ENCODE peak calls at places on chromosomes 13 and 19, in nine cellular contexts. One of them, this sample, is unnamed.

GRCh38 chr19:35154535-35155406 is at the start of gene FXYD5:
- DNase-seq in GM23338: peak; percentile 86
- DNase-seq in psoas muscle: peak; percentile 74
- DNase-seq in fibroblast of lung: peak; percentile 69
- DNase-seq in colonic mucosa: peak; percentile 72
- DNase-seq in breast epithelium: peak; percentile 72
- DNase-seq in heart right ventricle: peak; percentile 78
- DNase-seq in right cardiac atrium: peak; percentile 87
- DNase-seq in upper lobe of right lung: peak; percentile 87
- DNase-seq in this sample: no peak

GRCh38 chr19:6241680-6242079 is 38.1 kb downstream of the MLLT1 start:
- DNase-seq in heart right ventricle: no peak
- DNase-seq in GM23338: no peak
- DNase-seq in right cardiac atrium: peak; percentile 84
- DNase-seq in colonic mucosa: no peak
- DNase-seq in fibroblast of lung: no peak
- DNase-seq in upper lobe of right lung: peak; percentile 63
- DNase-seq in psoas muscle: no peak
- DNase-seq in breast epithelium: no peak
- DNase-seq in this sample: no peak

GRCh38 chr13:76823969-76824368 is 62.2 kb downstream of the KCTD12 start:
- DNase-seq in heart right ventricle: no peak
- DNase-seq in GM23338: no peak
- DNase-seq in right cardiac atrium: no peak
- DNase-seq in breast epithelium: no peak
- DNase-seq in fibroblast of lung: no peak
- DNase-seq in colonic mucosa: no peak
- DNase-seq in upper lobe of right lung: no peak
- DNase-seq in psoas muscle: no peak
- DNase-seq in this sample: no peak

GRCh38 chr19:28264556-28264955 is 948.4 kb downstream of the UQCRFS1 start:
- DNase-seq in right cardiac atrium: no peak
- DNase-seq in heart right ventricle: no peak
- DNase-seq in fibroblast of lung: no peak
- DNase-seq in GM23338: peak; percentile 35
- DNase-seq in colonic mucosa: no peak
- DNase-seq in upper lobe of right lung: no peak
- DNase-seq in breast epithelium: no peak
- DNase-seq in psoas muscle: no peak
- DNase-seq in this sample: no peak

GRCh38 chr13:106369858-106370257 is 165.6 kb downstream of the EFNB2 start:
- DNase-seq in GM23338: no peak
- DNase-seq in breast epithelium: no peak
- DNase-seq in upper lobe of right lung: no peak
- DNase-seq in psoas muscle: no peak
- DNase-seq in colonic mucosa: no peak
- DNase-seq in right cardiac atrium: no peak
- DNase-seq in fibroblast of lung: no peak
- DNase-seq in heart right ventricle: no peak
- DNase-seq in this sample: no peak

GRCh38 chr13:110759710-110760109 is 46.2 kb downstream of the ING1 start:
- DNase-seq in psoas muscle: no peak
- DNase-seq in colonic mucosa: no peak
- DNase-seq in breast epithelium: no peak
- DNase-seq in upper lobe of right lung: no peak
- DNase-seq in GM23338: no peak
- DNase-seq in fibroblast of lung: peak; percentile 62
- DNase-seq in heart right ventricle: no peak
- DNase-seq in right cardiac atrium: no peak
- DNase-seq in this sample: peak; percentile 63

GRCh38 chr19:4889034-4889825 is 13.5 kb downstream of the ARRDC5 start:
- DNase-seq in colonic mucosa: no peak
- DNase-seq in upper lobe of right lung: no peak
- DNase-seq in GM23338: no peak
- DNase-seq in breast epithelium: no peak
- DNase-seq in right cardiac atrium: no peak
- DNase-seq in fibroblast of lung: no peak
- DNase-seq in heart right ventricle: no peak
- DNase-seq in psoas muscle: no peak
- DNase-seq in this sample: peak; percentile 45

GRCh38 chr13:37479901-37480300 is 118.7 kb downstream of the POSTN start:
- DNase-seq in breast epithelium: no peak
- DNase-seq in GM23338: no peak
- DNase-seq in psoas muscle: no peak
- DNase-seq in fibroblast of lung: peak; percentile 28
- DNase-seq in upper lobe of right lung: no peak
- DNase-seq in heart right ventricle: no peak
- DNase-seq in right cardiac atrium: no peak
- DNase-seq in colonic mucosa: no peak
- DNase-seq in this sample: peak; percentile 66

GRCh38 chr13:26560456-26560855 is 3.0 kb downstream of the WASF3 start:
- DNase-seq in GM23338: no peak
- DNase-seq in psoas muscle: no peak
- DNase-seq in right cardiac atrium: no peak
- DNase-seq in colonic mucosa: no peak
- DNase-seq in heart right ventricle: no peak
- DNase-seq in upper lobe of right lung: no peak
- DNase-seq in fibroblast of lung: no peak
- DNase-seq in breast epithelium: no peak
- DNase-seq in this sample: no peak

GRCh38 chr13:48235100-48235813 is 2.3 kb downstream of the ITM2B start:
- DNase-seq in GM23338: peak; percentile 65
- DNase-seq in breast epithelium: no peak
- DNase-seq in colonic mucosa: no peak
- DNase-seq in right cardiac atrium: peak; percentile 65
- DNase-seq in upper lobe of right lung: no peak
- DNase-seq in fibroblast of lung: peak; percentile 42
- DNase-seq in psoas muscle: no peak
- DNase-seq in heart right ventricle: peak; percentile 37
- DNase-seq in this sample: peak; percentile 44

GRCh38 chr13:66210677-66211076 is 1019.5 kb downstream of the PCDH9 start:
- DNase-seq in right cardiac atrium: no peak
- DNase-seq in GM23338: no peak
- DNase-seq in upper lobe of right lung: no peak
- DNase-seq in psoas muscle: no peak
- DNase-seq in fibroblast of lung: peak; percentile 87
- DNase-seq in colonic mucosa: no peak
- DNase-seq in heart right ventricle: no peak
- DNase-seq in breast epithelium: no peak
- DNase-seq in this sample: no peak

GRCh38 chr19:45815501-45816216 is 551 bp upstream of the RSPH6A start:
- DNase-seq in psoas muscle: no peak
- DNase-seq in GM23338: peak; percentile 95
- DNase-seq in fibroblast of lung: no peak
- DNase-seq in colonic mucosa: no peak
- DNase-seq in breast epithelium: no peak
- DNase-seq in upper lobe of right lung: no peak
- DNase-seq in right cardiac atrium: peak; percentile 69
- DNase-seq in heart right ventricle: peak; percentile 36
- DNase-seq in this sample: peak; percentile 89

GRCh38 chr13:28606466-28606865 is 52.5 kb upstream of the POMP start:
- DNase-seq in psoas muscle: no peak
- DNase-seq in fibroblast of lung: no peak
- DNase-seq in upper lobe of right lung: no peak
- DNase-seq in breast epithelium: no peak
- DNase-seq in heart right ventricle: no peak
- DNase-seq in GM23338: no peak
- DNase-seq in right cardiac atrium: no peak
- DNase-seq in colonic mucosa: no peak
- DNase-seq in this sample: no peak

GRCh38 chr19:47228937-47229673 is 1.9 kb downstream of the BBC3 start:
- DNase-seq in heart right ventricle: no peak
- DNase-seq in fibroblast of lung: peak; percentile 50
- DNase-seq in breast epithelium: no peak
- DNase-seq in GM23338: no peak
- DNase-seq in right cardiac atrium: no peak
- DNase-seq in colonic mucosa: peak; percentile 58
- DNase-seq in upper lobe of right lung: peak; percentile 67
- DNase-seq in psoas muscle: no peak
- DNase-seq in this sample: no peak

DNA sequence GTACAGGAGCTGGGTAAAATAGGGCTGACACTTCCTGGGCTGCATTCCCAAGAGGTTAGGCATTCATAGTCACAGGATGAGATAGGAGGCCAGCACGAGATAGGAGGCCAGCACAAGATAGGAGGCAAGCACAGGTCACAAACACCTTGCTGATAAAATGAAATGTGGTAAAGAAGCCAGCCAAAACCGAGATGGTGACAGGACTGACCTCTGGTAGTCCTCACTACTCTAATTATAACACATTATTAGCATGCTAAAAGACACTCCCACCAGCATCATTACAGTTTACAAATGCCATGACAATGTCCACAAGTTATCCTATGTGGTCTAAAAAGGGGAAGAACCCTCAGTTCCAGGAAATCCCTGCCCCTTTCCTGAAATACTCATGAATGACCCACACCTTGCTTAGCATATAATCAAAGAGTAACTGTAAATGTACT is 20.9 kb upstream of the IGSF23 start:
- DNase-seq in upper lobe of right lung: no peak
- DNase-seq in breast epithelium: no peak
- DNase-seq in psoas muscle: no peak
- DNase-seq in fibroblast of lung: no peak
- DNase-seq in colonic mucosa: no peak
- DNase-seq in heart right ventricle: peak; percentile 39
- DNase-seq in GM23338: no peak
- DNase-seq in right cardiac atrium: no peak
- DNase-seq in this sample: no peak
- H3K4me1 ChIP-seq in upper lobe of right lung: peaks cover 12% of the 10 kb centered on the region
- H3K4me1 ChIP-seq in breast epithelium: no peaks in the 10 kb centered on the region
- H3K4me1 ChIP-seq in psoas muscle: peaks cover 14% of the 10 kb centered on the region
- H3K4me1 ChIP-seq in fibroblast of lung: peaks cover 4% of the 10 kb centered on the region
- H3K4me1 ChIP-seq in colonic mucosa: peaks cover 6% of the 10 kb centered on the region
- H3K4me1 ChIP-seq in heart right ventricle: peaks cover 27% of the 10 kb centered on the region
- H3K4me1 ChIP-seq in GM23338: peaks cover 11% of the 10 kb centered on the region
- H3K4me1 ChIP-seq in right cardiac atrium: no peaks in the 10 kb centered on the region
- H3K4me1 ChIP-seq in this sample: no peaks in the 10 kb centered on the region

DNA sequence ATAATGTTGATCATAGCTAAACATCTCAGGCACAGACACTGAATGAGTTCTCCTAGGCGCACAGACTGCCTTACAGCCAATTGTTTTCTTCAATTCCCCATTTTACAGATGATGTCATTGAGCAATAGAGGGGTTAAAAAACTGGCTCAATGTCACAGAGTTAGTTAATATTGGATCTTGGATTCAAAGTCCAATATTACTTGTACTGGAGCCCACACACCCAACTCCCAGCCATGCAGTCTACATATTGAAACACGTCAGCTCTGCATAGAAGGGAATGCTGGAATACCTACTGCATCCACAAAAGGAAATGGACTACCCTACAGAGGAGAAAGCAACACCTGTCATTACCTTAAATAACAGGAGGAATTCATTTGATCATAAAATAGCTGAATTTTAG is 76.1 kb upstream of the SLC15A1 start:
- DNase-seq in fibroblast of lung: no peak
- DNase-seq in GM23338: no peak
- DNase-seq in upper lobe of right lung: no peak
- DNase-seq in heart right ventricle: no peak
- DNase-seq in right cardiac atrium: no peak
- DNase-seq in psoas muscle: no peak
- DNase-seq in colonic mucosa: no peak
- DNase-seq in breast epithelium: no peak
- DNase-seq in this sample: no peak
- H3K27me3 ChIP-seq in fibroblast of lung: no peaks in the 10 kb centered on the region
- H3K27me3 ChIP-seq in GM23338: no peaks in the 10 kb centered on the region
- H3K27me3 ChIP-seq in upper lobe of right lung: no peaks in the 10 kb centered on the region
- H3K27me3 ChIP-seq in heart right ventricle: no peaks in the 10 kb centered on the region
- H3K27me3 ChIP-seq in right cardiac atrium: no peaks in the 10 kb centered on the region
- H3K27me3 ChIP-seq in psoas muscle: no peaks in the 10 kb centered on the region
- H3K27me3 ChIP-seq in colonic mucosa: no peaks in the 10 kb centered on the region
- H3K27me3 ChIP-seq in breast epithelium: no peaks in the 10 kb centered on the region
- H3K27me3 ChIP-seq in this sample: no peaks in the 10 kb centered on the region

DNA sequence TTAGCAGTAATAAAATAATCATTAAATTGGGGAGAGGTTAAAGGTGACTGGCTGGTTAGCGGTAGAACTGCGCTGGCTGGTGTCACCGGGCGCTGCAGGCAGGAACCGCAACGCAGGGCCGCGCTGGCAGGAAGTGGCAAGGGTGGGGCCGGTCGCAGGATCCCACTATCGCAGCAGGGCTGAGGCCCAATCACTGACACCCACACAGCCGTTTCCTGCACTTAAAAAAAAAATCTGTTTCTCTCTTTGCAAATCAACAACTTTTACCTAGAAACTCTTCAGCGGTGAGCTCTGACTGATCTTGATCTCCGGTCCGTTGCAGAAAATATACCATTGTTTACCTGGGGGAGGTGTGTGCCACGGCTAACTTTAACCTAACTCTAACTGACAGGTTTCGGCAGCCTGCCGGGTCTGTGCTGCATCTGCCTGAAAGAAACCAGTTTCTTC is 46.9 kb downstream of the KLF2 start:
- DNase-seq in fibroblast of lung: no peak
- DNase-seq in upper lobe of right lung: peak; percentile 84
- DNase-seq in breast epithelium: no peak
- DNase-seq in colonic mucosa: peak; percentile 85
- DNase-seq in heart right ventricle: peak; percentile 44
- DNase-seq in GM23338: no peak
- DNase-seq in psoas muscle: peak; percentile 54
- DNase-seq in right cardiac atrium: peak; percentile 90
- DNase-seq in this sample: no peak
- H3K4me1 ChIP-seq in fibroblast of lung: peaks cover 30% of the 10 kb centered on the region
- H3K4me1 ChIP-seq in upper lobe of right lung: peaks cover 50% of the 10 kb centered on the region
- H3K4me1 ChIP-seq in breast epithelium: peaks cover 4% of the 10 kb centered on the region
- H3K4me1 ChIP-seq in colonic mucosa: peaks cover 15% of the 10 kb centered on the region
- H3K4me1 ChIP-seq in heart right ventricle: peaks cover 92% of the 10 kb centered on the region
- H3K4me1 ChIP-seq in GM23338: peaks cover 6% of the 10 kb centered on the region
- H3K4me1 ChIP-seq in psoas muscle: peaks cover 19% of the 10 kb centered on the region
- H3K4me1 ChIP-seq in right cardiac atrium: no peaks in the 10 kb centered on the region
- H3K4me1 ChIP-seq in this sample: peaks cover 19% of the 10 kb centered on the region

GRCh38 chr19:16327131-16327450 is 2.5 kb downstream of the KLF2 start:
- DNase-seq in colonic mucosa: no peak
- DNase-seq in psoas muscle: no peak
- DNase-seq in upper lobe of right lung: peak; percentile 69
- DNase-seq in breast epithelium: no peak
- DNase-seq in GM23338: no peak
- DNase-seq in right cardiac atrium: no peak
- DNase-seq in fibroblast of lung: no peak
- DNase-seq in heart right ventricle: no peak
- DNase-seq in this sample: no peak
- H3K27me3 ChIP-seq in colonic mucosa: no peaks in the 10 kb centered on the region
- H3K27me3 ChIP-seq in psoas muscle: no peaks in the 10 kb centered on the region
- H3K27me3 ChIP-seq in upper lobe of right lung: no peaks in the 10 kb centered on the region
- H3K27me3 ChIP-seq in breast epithelium: no peaks in the 10 kb centered on the region
- H3K27me3 ChIP-seq in GM23338: peaks cover 79% of the 10 kb centered on the region
- H3K27me3 ChIP-seq in right cardiac atrium: no peaks in the 10 kb centered on the region
- H3K27me3 ChIP-seq in fibroblast of lung: no peaks in the 10 kb centered on the region
- H3K27me3 ChIP-seq in heart right ventricle: no peaks in the 10 kb centered on the region
- H3K27me3 ChIP-seq in this sample: peaks cover 46% of the 10 kb centered on the region

GRCh38 chr13:21767032-21767431 is 96.2 kb downstream of the FGF9 start:
- DNase-seq in upper lobe of right lung: no peak
- DNase-seq in right cardiac atrium: no peak
- DNase-seq in fibroblast of lung: no peak
- DNase-seq in breast epithelium: no peak
- DNase-seq in heart right ventricle: no peak
- DNase-seq in GM23338: no peak
- DNase-seq in colonic mucosa: no peak
- DNase-seq in psoas muscle: no peak
- DNase-seq in this sample: no peak
- H3K4me1 ChIP-seq in upper lobe of right lung: no peaks in the 10 kb centered on the region
- H3K4me1 ChIP-seq in right cardiac atrium: no peaks in the 10 kb centered on the region
- H3K4me1 ChIP-seq in fibroblast of lung: no peaks in the 10 kb centered on the region
- H3K4me1 ChIP-seq in breast epithelium: no peaks in the 10 kb centered on the region
- H3K4me1 ChIP-seq in heart right ventricle: no peaks in the 10 kb centered on the region
- H3K4me1 ChIP-seq in GM23338: no peaks in the 10 kb centered on the region
- H3K4me1 ChIP-seq in colonic mucosa: no peaks in the 10 kb centered on the region
- H3K4me1 ChIP-seq in psoas muscle: no peaks in the 10 kb centered on the region
- H3K4me1 ChIP-seq in this sample: no peaks in the 10 kb centered on the region

This sample was measured in cardiac muscle cell.